ENCODE peak calls at places on chromosomes 12 and 14, in eight cellular contexts. P, R, X, G, I, U, C and Q are unnamed samples.

GRCh38 chr12:95440401-95440800 is 33.6 kb upstream of the METAP2 start:
- DNase-seq in P (peak; percentile 14), R (no peak), X (no peak), G (no peak), I (no peak), U (no peak), C (no peak), Q (no peak)

GRCh38 chr14:67239582-67239981 is 1.7 kb upstream of the PALS1 start:
- DNase-seq in P (no peak), R (no peak), X (no peak), G (no peak), I (no peak), U (no peak), C (no peak), Q (no peak)

GRCh38 chr12:24821691-24822090 is 127.2 kb downstream of the BCAT1 start:
- DNase-seq in P (peak; percentile 77), R (no peak), X (no peak), G (no peak), I (no peak), U (no peak), C (no peak), Q (no peak)

GRCh38 chr12:88658009-88658408 is 77.7 kb upstream of the KITLG start:
- DNase-seq in P (peak; percentile 44), R (no peak), X (no peak), G (no peak), I (no peak), U (no peak), C (no peak), Q (no peak)

GRCh38 chr12:112148031-112148513 is 22.7 kb downstream of the TRAFD1 start:
- DNase-seq in P (peak; percentile 89), R (no peak), X (no peak), G (no peak), I (no peak), U (no peak), C (no peak), Q (peak; percentile 17)

GRCh38 chr14:56855891-56856461 is 45.7 kb upstream of the OTX2 start:
- DNase-seq in P (no peak), R (no peak), X (no peak), G (peak; percentile 8), I (no peak), U (no peak), C (no peak), Q (no peak)

GRCh38 chr12:21305666-21306065 is 29.1 kb downstream of the SLCO1A2 start:
- DNase-seq in P (peak; percentile 49), R (no peak), X (no peak), G (no peak), I (no peak), U (no peak), C (no peak), Q (no peak)

GRCh38 chr12:121712462-121713256 is at the start of gene TMEM120B:
- DNase-seq in P (peak; percentile 66), R (peak; percentile 88), X (peak; percentile 84), G (peak; percentile 37), I (peak; percentile 94), U (peak; percentile 86), C (peak; percentile 79), Q (peak; percentile 43)

GRCh38 chr12:114623737-114624136 is 60.2 kb downstream of the TBX3 start:
- DNase-seq in P (no peak), R (no peak), X (no peak), G (no peak), I (no peak), U (no peak), C (no peak), Q (no peak)

GRCh38 chr14:37124617-37125016 is 47.8 kb downstream of the SLC25A21 start:
- DNase-seq in P (peak; percentile 35), R (no peak), X (no peak), G (peak; percentile 41), I (no peak), U (no peak), C (no peak), Q (no peak)

GRCh38 chr14:69636051-69636639 is 24.7 kb downstream of the SUSD6 start:
- DNase-seq in P (no peak), R (no peak), X (no peak), G (no peak), I (no peak), U (peak; percentile 17), C (no peak), Q (no peak)

GRCh38 chr14:67973415-67973814 is 153.8 kb downstream of the RAD51B start:
- DNase-seq in P (no peak), R (no peak), X (no peak), G (no peak), I (no peak), U (no peak), C (no peak), Q (no peak)

GRCh38 chr12:119176267-119177055 is 2.3 kb upstream of the HSPB8 start:
- DNase-seq in P (peak; percentile 95), R (no peak), X (no peak), G (peak; percentile 15), I (peak; percentile 98), U (no peak), C (peak; percentile 67), Q (no peak)

GRCh38 chr14:28152453-28153044 is 614.0 kb upstream of the FOXG1 start:
- DNase-seq in P (no peak), R (no peak), X (no peak), G (peak; percentile 30), I (no peak), U (no peak), C (no peak), Q (no peak)

GRCh38 chr12:39300799-39301198 is 142.1 kb downstream of the KIF21A start:
- DNase-seq in P (peak; percentile 71), R (no peak), X (no peak), G (no peak), I (no peak), U (no peak), C (no peak), Q (no peak)

GRCh38 chr12:115070313-115070712 is 386.3 kb upstream of the TBX3 start:
- DNase-seq in P (peak; percentile 48), R (no peak), X (no peak), G (no peak), I (no peak), U (no peak), C (no peak), Q (no peak)

GRCh38 chr14:104318558-104319488 is 180.4 kb downstream of the KIF26A start:
- DNase-seq in P (no peak), R (no peak), X (no peak), G (no peak), I (no peak), U (no peak), C (peak; percentile 11), Q (no peak)

GRCh38 chr14:62126885-62127478 is 364.8 kb downstream of the SNAPC1 start:
- DNase-seq in P (peak; percentile 78), R (no peak), X (peak; percentile 21), G (peak; percentile 27), I (no peak), U (peak; percentile 39), C (peak; percentile 12), Q (peak; percentile 55)

GRCh38 chr12:99498756-99499155 is 148.8 kb upstream of the GARIN6 start:
- DNase-seq in P (peak; percentile 2), R (no peak), X (no peak), G (no peak), I (no peak), U (no peak), C (no peak), Q (no peak)

GRCh38 chr14:22534547-22534946 is 54.5 kb downstream of the DAD1 start:
- DNase-seq in P (no peak), R (no peak), X (no peak), G (no peak), I (no peak), U (no peak), C (no peak), Q (no peak)

GRCh38 chr12:100936661-100937060 is 142.1 kb downstream of the ANO4 start:
- DNase-seq in P (no peak), R (no peak), X (no peak), G (no peak), I (no peak), U (no peak), C (no peak), Q (no peak)

GRCh38 chr12:100942984-100943749 is 148.6 kb downstream of the ANO4 start:
- DNase-seq in P (no peak), R (no peak), X (no peak), G (no peak), I (no peak), U (no peak), C (no peak), Q (no peak)

GRCh38 chr12:100935929-100936328 is 141.4 kb downstream of the ANO4 start:
- DNase-seq in P (no peak), R (no peak), X (no peak), G (no peak), I (no peak), U (no peak), C (no peak), Q (no peak)

GRCh38 chr12:100940503-100940902 is 145.9 kb downstream of the ANO4 start:
- DNase-seq in P (no peak), R (no peak), X (no peak), G (no peak), I (no peak), U (no peak), C (no peak), Q (no peak)
- H3K4me3 ChIP-seq in P (no peak overlapping the region), R (no peak overlapping the region), X (no peak overlapping the region), G (no peak overlapping the region), I (no peak overlapping the region), U (no peak overlapping the region), C (no peak overlapping the region), Q (no peak overlapping the region)

GRCh38 chr12:105332925-105333324 is 2.4 kb downstream of the C12orf75 start:
- DNase-seq in P (no peak), R (no peak), X (no peak), G (no peak), I (no peak), U (no peak), C (no peak), Q (no peak)
- H3K4me3 ChIP-seq in P (no peak overlapping the region), R (no peak overlapping the region), X (no peak overlapping the region), G (no peak overlapping the region), I (no peak overlapping the region), U (no peak overlapping the region), C (no peak overlapping the region), Q (no peak overlapping the region)

GRCh38 chr12:57090924-57091632 is 2.2 kb downstream of the NAB2 start:
- DNase-seq in P (no peak), R (no peak), X (no peak), G (no peak), I (no peak), U (no peak), C (no peak), Q (no peak)

GRCh38 chr12:57088442-57089258 is at the start of gene NAB2:
- DNase-seq in P (peak; percentile 97), R (peak; percentile 93), X (peak; percentile 96), G (peak; percentile 95), I (peak; percentile 98), U (peak; percentile 90), C (peak; percentile 97), Q (peak; percentile 89)

GRCh38 chr12:57089259-57090245 is 638 bp downstream of the NAB2 start:
- DNase-seq in P (peak; percentile 69), R (peak; percentile 33), X (peak; percentile 62), G (no peak), I (peak; percentile 80), U (peak; percentile 61), C (peak; percentile 68), Q (no peak)

GRCh38 chr12:57091633-57092528 is 3.0 kb downstream of the NAB2 start:
- DNase-seq in P (no peak), R (no peak), X (no peak), G (no peak), I (no peak), U (no peak), C (no peak), Q (no peak)

GRCh38 chr12:57090456-57090855 is 1.5 kb downstream of the NAB2 start:
- DNase-seq in P (no peak), R (no peak), X (no peak), G (no peak), I (no peak), U (no peak), C (no peak), Q (no peak)
- H3K4me3 ChIP-seq in P (peak overlapping the region; percentile 89), R (no peak overlapping the region), X (no peak overlapping the region), G (peak overlapping the region; percentile 93), I (peak overlapping the region; percentile 84), U (no peak overlapping the region), C (no peak overlapping the region), Q (no peak overlapping the region)

GRCh38 chr14:77377502-77377844 is 294 bp downstream of the SAMD15 start:
- DNase-seq in P (no peak), R (no peak), X (no peak), G (no peak), I (no peak), U (no peak), C (no peak), Q (no peak)
- H3K4me3 ChIP-seq in P (peak overlapping the region; percentile 86), R (peak overlapping the region; percentile 74), X (peak overlapping the region; percentile 71), G (peak overlapping the region; percentile 97), I (peak overlapping the region; percentile 92), U (peak overlapping the region; percentile 84), C (peak overlapping the region; percentile 93), Q (peak overlapping the region; percentile 80)